ENCODE peak calls at places on chromosomes 7 and 10, in four cellular contexts. I is NCI-H1930; L is activated CD4-positive, alpha-beta T cell treated with anti-CD3 and anti-CD28 coated beads for 24 hours; X is Daoy. U is an unnamed sample.

GRCh38 chr10:24209946-24210491 is 1.1 kb downstream of the KIAA1217 start:
- DNase-seq in I (no peak), L (peak), X (peak), U (peak)

GRCh38 chr10:72851524-72851923 is 42.0 kb upstream of the OIT3 start:
- DNase-seq in I (no peak), L (no peak), X (no peak), U (no peak)

GRCh38 chr7:21869785-21870402 is 75.8 kb downstream of the CDCA7L start:
- DNase-seq in I (no peak), L (no peak), X (peak), U (peak)

GRCh38 chr10:90222372-90222771 is 521.0 kb downstream of the KIF20B start:
- DNase-seq in I (no peak), L (no peak), X (peak), U (peak)

GRCh38 chr10:100966887-100967286 is 2.4 kb upstream of the SEMA4G start:
- DNase-seq in I (no peak), L (no peak), X (no peak), U (no peak)

GRCh38 chr7:24936121-24936824 is 43.7 kb downstream of the OSBPL3 start:
- DNase-seq in I (no peak), L (no peak), X (peak), U (peak)

GRCh38 chr7:148672041-148672440 is 26.7 kb upstream of the CUL1 start:
- DNase-seq in I (no peak), L (no peak), X (no peak), U (peak)

GRCh38 chr7:23415198-23415597 is 55.1 kb downstream of the IGF2BP3 start:
- DNase-seq in I (no peak), L (no peak), X (no peak), U (no peak)

GRCh38 chr10:13066527-13066926 is 33.4 kb upstream of the OPTN start:
- DNase-seq in I (no peak), L (no peak), X (no peak), U (no peak)

GRCh38 chr7:93178213-93178612 is 30.0 kb upstream of the SAMD9L start:
- DNase-seq in I (no peak), L (no peak), X (peak), U (no peak)

GRCh38 chr10:120557296-120557810 is 100.3 kb downstream of the PLPP4 start:
- DNase-seq in I (no peak), L (no peak), X (no peak), U (no peak)

GRCh38 chr10:69620625-69621024 is 9.4 kb upstream of the FAM241B start:
- DNase-seq in I (no peak), L (no peak), X (no peak), U (no peak)

GRCh38 chr7:158157460-158157859 is 430.2 kb downstream of the PTPRN2 start:
- DNase-seq in I (no peak), L (no peak), X (no peak), U (no peak)

GRCh38 chr7:91553410-91553895 is 289.2 kb downstream of the FZD1 start:
- DNase-seq in I (no peak), L (no peak), X (no peak), U (no peak)

GRCh38 chr7:134444198-134444960 is 14.5 kb downstream of the AKR1B1 start:
- DNase-seq in I (no peak), L (no peak), X (no peak), U (no peak)

GRCh38 chr10:47031953-47032465 is 120.8 kb downstream of the PTPN20 start:
- DNase-seq in I (no peak), L (no peak), X (no peak), U (peak)

GRCh38 chr7:76020031-76020714 is 25.8 kb upstream of the TMEM120A start:
- DNase-seq in I (peak), L (peak), X (peak), U (peak)

GRCh38 chr7:140031364-140031763 is 31.4 kb downstream of the PARP12 start:
- DNase-seq in I (no peak), L (no peak), X (no peak), U (no peak)

GRCh38 chr7:108001759-108002725 is 919 bp downstream of the LAMB1 start:
- DNase-seq in I (no peak), L (no peak), X (peak), U (peak)

GRCh38 chr10:132921818-132922807 is 20.3 kb downstream of the CFAP46 start:
- DNase-seq in I (no peak), L (no peak), X (no peak), U (no peak)

GRCh38 chr10:12382157-12382548 is 32.8 kb downstream of the CAMK1D start:
- DNase-seq in I (no peak), L (no peak), X (no peak), U (no peak)

GRCh38 chr7:155506854-155507337 is 39.5 kb downstream of the CNPY1 start:
- DNase-seq in I (no peak), L (no peak), X (peak), U (no peak)

GRCh38 chr7:77415474-77415821 is 701 bp downstream of the GSAP start:
- DNase-seq in I (peak), L (no peak), X (no peak), U (no peak)

GRCh38 chr10:121362026-121362425 is 236.2 kb downstream of the FGFR2 start:
- DNase-seq in I (no peak), L (no peak), X (no peak), U (no peak)

GRCh38 chr10:107589081-107589480 is 424.6 kb upstream of the SORCS1 start:
- DNase-seq in I (no peak), L (no peak), X (no peak), U (peak)

GRCh38 chr10:24737001-24737400 is 13.3 kb upstream of the ARHGAP21 start:
- DNase-seq in I (no peak), L (no peak), X (no peak), U (no peak)

GRCh38 chr7:23136216-23136615 is 30.6 kb downstream of the KLHL7 start:
- DNase-seq in I (no peak), L (no peak), X (no peak), U (no peak)

GRCh38 chr10:44724415-44725174 is 186.5 kb upstream of the TMEM72 start:
- DNase-seq in I (no peak), L (no peak), X (no peak), U (peak)

GRCh38 chr7:14748461-14748860 is 154.1 kb downstream of the DGKB start:
- DNase-seq in I (no peak), L (no peak), X (peak), U (peak)

GRCh38 chr7:147990079-147990478 is 600.5 kb upstream of the C7orf33 start:
- DNase-seq in I (no peak), L (no peak), X (no peak), U (no peak)

GRCh38 chr7:112481833-112482669 is 1.3 kb downstream of the LSMEM1 start:
- DNase-seq in I (no peak), L (no peak), X (peak), U (peak)

GRCh38 chr7:20352573-20353304 is 22.0 kb downstream of the ITGB8 start:
- DNase-seq in I (no peak), L (no peak), X (peak), U (peak)

GRCh38 chr7:39838326-39838725 is 111.7 kb upstream of the CDK13 start:
- DNase-seq in I (no peak), L (no peak), X (peak), U (peak)

GRCh38 chr7:100583132-100584045 is 2.5 kb downstream of the LRCH4 start:
- DNase-seq in I (no peak), L (peak), X (no peak), U (peak)

GRCh38 chr10:115095758-115096157 is 2.6 kb downstream of the ATRNL1 start:
- DNase-seq in I (no peak), L (no peak), X (no peak), U (no peak)

GRCh38 chr10:55374060-55374459 is 573.0 kb upstream of the PCDH15 start:
- DNase-seq in I (no peak), L (no peak), X (no peak), U (peak)

GRCh38 chr7:143416565-143417149 is 8.0 kb upstream of the EPHA1 start:
- DNase-seq in I (peak), L (no peak), X (peak), U (peak)